ENCODE peak calls at places on chromosomes 7 and 10, in seven cellular contexts. One of them, this sample, is unnamed.

GRCh38 chr7:96075510-96076349 is 246.2 kb downstream of the SLC25A13 start:
- DNase-seq in GM23248: peak
- DNase-seq in MM.1S: peak
- DNase-seq in fibroblast of lung: peak
- DNase-seq in neural progenitor cell: peak
- DNase-seq in K562: peak
- DNase-seq in H9: peak
- DNase-seq in this sample: peak

GRCh38 chr7:105776068-105776790 is 100.2 kb downstream of the ATXN7L1 start:
- DNase-seq in GM23248: peak
- DNase-seq in MM.1S: no peak
- DNase-seq in fibroblast of lung: peak
- DNase-seq in neural progenitor cell: peak
- DNase-seq in K562: peak
- DNase-seq in H9: peak
- DNase-seq in this sample: no peak

GRCh38 chr10:60417024-60417423 is 27.3 kb upstream of the ANK3 start:
- DNase-seq in GM23248: peak
- DNase-seq in MM.1S: no peak
- DNase-seq in fibroblast of lung: no peak
- DNase-seq in neural progenitor cell: no peak
- DNase-seq in K562: no peak
- DNase-seq in H9: no peak
- DNase-seq in this sample: no peak

GRCh38 chr10:46307281-46308112 is 20.7 kb downstream of the ANTXRL start:
- DNase-seq in GM23248: no peak
- DNase-seq in MM.1S: no peak
- DNase-seq in fibroblast of lung: no peak
- DNase-seq in neural progenitor cell: no peak
- DNase-seq in K562: no peak
- DNase-seq in H9: no peak
- DNase-seq in this sample: no peak

GRCh38 chr10:49649294-49649693 is 30.2 kb upstream of the C10orf53 start:
- DNase-seq in GM23248: peak
- DNase-seq in MM.1S: no peak
- DNase-seq in fibroblast of lung: no peak
- DNase-seq in neural progenitor cell: peak
- DNase-seq in K562: no peak
- DNase-seq in H9: peak
- DNase-seq in this sample: no peak

GRCh38 chr10:129545257-129545656 is 78.2 kb downstream of the MGMT start:
- DNase-seq in GM23248: peak
- DNase-seq in MM.1S: no peak
- DNase-seq in fibroblast of lung: peak
- DNase-seq in neural progenitor cell: no peak
- DNase-seq in K562: no peak
- DNase-seq in H9: no peak
- DNase-seq in this sample: no peak

GRCh38 chr7:4069268-4070095 is 612.6 kb upstream of the FOXK1 start:
- DNase-seq in GM23248: no peak
- DNase-seq in MM.1S: no peak
- DNase-seq in fibroblast of lung: no peak
- DNase-seq in neural progenitor cell: peak
- DNase-seq in K562: no peak
- DNase-seq in H9: no peak
- DNase-seq in this sample: no peak

GRCh38 chr7:80552304-80552703 is 40.4 kb upstream of the GNAT3 start:
- DNase-seq in GM23248: peak
- DNase-seq in MM.1S: no peak
- DNase-seq in fibroblast of lung: peak
- DNase-seq in neural progenitor cell: no peak
- DNase-seq in K562: no peak
- DNase-seq in H9: no peak
- DNase-seq in this sample: no peak

GRCh38 chr7:78620931-78621330 is 822.4 kb downstream of the PHTF2 start:
- DNase-seq in GM23248: no peak
- DNase-seq in MM.1S: peak
- DNase-seq in fibroblast of lung: peak
- DNase-seq in neural progenitor cell: peak
- DNase-seq in K562: no peak
- DNase-seq in H9: peak
- DNase-seq in this sample: peak

GRCh38 chr7:79988642-79989041 is 146.0 kb upstream of the GNAI1 start:
- DNase-seq in GM23248: peak
- DNase-seq in MM.1S: no peak
- DNase-seq in fibroblast of lung: peak
- DNase-seq in neural progenitor cell: no peak
- DNase-seq in K562: no peak
- DNase-seq in H9: no peak
- DNase-seq in this sample: no peak

GRCh38 chr10:49526624-49527023 is 12.3 kb downstream of the ERCC6 start:
- DNase-seq in GM23248: peak
- DNase-seq in MM.1S: no peak
- DNase-seq in fibroblast of lung: no peak
- DNase-seq in neural progenitor cell: no peak
- DNase-seq in K562: peak
- DNase-seq in H9: no peak
- DNase-seq in this sample: no peak

GRCh38 chr10:84054743-84055142 is 84.6 kb upstream of the GHITM start:
- DNase-seq in GM23248: no peak
- DNase-seq in MM.1S: no peak
- DNase-seq in fibroblast of lung: no peak
- DNase-seq in neural progenitor cell: no peak
- DNase-seq in K562: no peak
- DNase-seq in H9: peak
- DNase-seq in this sample: no peak

GRCh38 chr7:7966141-7966734 is 2.4 kb upstream of the GLCCI1 start:
- DNase-seq in GM23248: no peak
- DNase-seq in MM.1S: no peak
- DNase-seq in fibroblast of lung: no peak
- DNase-seq in neural progenitor cell: no peak
- DNase-seq in K562: no peak
- DNase-seq in H9: no peak
- DNase-seq in this sample: no peak

GRCh38 chr7:139421123-139421522 is 61.4 kb downstream of the LUC7L2 start:
- DNase-seq in GM23248: no peak
- DNase-seq in MM.1S: no peak
- DNase-seq in fibroblast of lung: no peak
- DNase-seq in neural progenitor cell: no peak
- DNase-seq in K562: no peak
- DNase-seq in H9: no peak
- DNase-seq in this sample: no peak

GRCh38 chr10:90865400-90865799 is 6.4 kb upstream of the RPP30 start:
- DNase-seq in GM23248: peak
- DNase-seq in MM.1S: peak
- DNase-seq in fibroblast of lung: peak
- DNase-seq in neural progenitor cell: no peak
- DNase-seq in K562: peak
- DNase-seq in H9: no peak
- DNase-seq in this sample: peak

GRCh38 chr7:148118371-148118770 is 472.2 kb upstream of the C7orf33 start:
- DNase-seq in GM23248: no peak
- DNase-seq in MM.1S: no peak
- DNase-seq in fibroblast of lung: no peak
- DNase-seq in neural progenitor cell: no peak
- DNase-seq in K562: no peak
- DNase-seq in H9: no peak
- DNase-seq in this sample: no peak

GRCh38 chr7:76997381-76998262 is 34.5 kb downstream of the SPDYE17 start:
- DNase-seq in GM23248: no peak
- DNase-seq in MM.1S: no peak
- DNase-seq in fibroblast of lung: no peak
- DNase-seq in neural progenitor cell: no peak
- DNase-seq in K562: peak
- DNase-seq in H9: no peak
- DNase-seq in this sample: no peak

GRCh38 chr7:27689045-27689877 is 26.6 kb upstream of the HIBADH start:
- DNase-seq in GM23248: peak
- DNase-seq in MM.1S: peak
- DNase-seq in fibroblast of lung: no peak
- DNase-seq in neural progenitor cell: peak
- DNase-seq in K562: peak
- DNase-seq in H9: peak
- DNase-seq in this sample: peak

GRCh38 chr7:132751282-132751647 is 175.0 kb upstream of the PLXNA4 start:
- DNase-seq in GM23248: no peak
- DNase-seq in MM.1S: no peak
- DNase-seq in fibroblast of lung: no peak
- DNase-seq in neural progenitor cell: peak
- DNase-seq in K562: no peak
- DNase-seq in H9: no peak
- DNase-seq in this sample: no peak

GRCh38 chr10:73780966-73781365 is 882 bp upstream of the CHCHD1 start:
- DNase-seq in GM23248: peak
- DNase-seq in MM.1S: peak
- DNase-seq in fibroblast of lung: no peak
- DNase-seq in neural progenitor cell: no peak
- DNase-seq in K562: peak
- DNase-seq in H9: no peak
- DNase-seq in this sample: peak

GRCh38 chr7:35874881-35875280 is 74.0 kb downstream of the SEPTIN7 start:
- DNase-seq in GM23248: peak
- DNase-seq in MM.1S: no peak
- DNase-seq in fibroblast of lung: no peak
- DNase-seq in neural progenitor cell: no peak
- DNase-seq in K562: no peak
- DNase-seq in H9: no peak
- DNase-seq in this sample: no peak

GRCh38 chr7:5689118-5689517 is 92.3 kb downstream of the RNF216 start:
- DNase-seq in GM23248: peak
- DNase-seq in MM.1S: no peak
- DNase-seq in fibroblast of lung: peak
- DNase-seq in neural progenitor cell: no peak
- DNase-seq in K562: no peak
- DNase-seq in H9: no peak
- DNase-seq in this sample: no peak

GRCh38 chr10:3668961-3669330 is 116.1 kb downstream of the KLF6 start:
- DNase-seq in GM23248: no peak
- DNase-seq in MM.1S: no peak
- DNase-seq in fibroblast of lung: no peak
- DNase-seq in neural progenitor cell: no peak
- DNase-seq in K562: no peak
- DNase-seq in H9: no peak
- DNase-seq in this sample: no peak

GRCh38 chr7:1329261-1329660 is 96.6 kb downstream of the UNCX start:
- DNase-seq in GM23248: no peak
- DNase-seq in MM.1S: no peak
- DNase-seq in fibroblast of lung: no peak
- DNase-seq in neural progenitor cell: no peak
- DNase-seq in K562: no peak
- DNase-seq in H9: no peak
- DNase-seq in this sample: no peak

GRCh38 chr10:71962915-71963314 is 1.3 kb upstream of the CHST3 start:
- DNase-seq in GM23248: no peak
- DNase-seq in MM.1S: no peak
- DNase-seq in fibroblast of lung: no peak
- DNase-seq in neural progenitor cell: no peak
- DNase-seq in K562: no peak
- DNase-seq in H9: no peak
- DNase-seq in this sample: no peak

GRCh38 chr7:108838143-108838542 is 268.5 kb downstream of the DNAJB9 start:
- DNase-seq in GM23248: no peak
- DNase-seq in MM.1S: no peak
- DNase-seq in fibroblast of lung: peak
- DNase-seq in neural progenitor cell: no peak
- DNase-seq in K562: no peak
- DNase-seq in H9: no peak
- DNase-seq in this sample: no peak

GRCh38 chr7:40393660-40394059 is 258.9 kb downstream of the SUGCT start:
- DNase-seq in GM23248: no peak
- DNase-seq in MM.1S: peak
- DNase-seq in fibroblast of lung: no peak
- DNase-seq in neural progenitor cell: no peak
- DNase-seq in K562: no peak
- DNase-seq in H9: no peak
- DNase-seq in this sample: peak
- H3K27ac ChIP-seq in GM23248: no peak
- H3K27ac ChIP-seq in MM.1S: peak
- H3K27ac ChIP-seq in fibroblast of lung: no peak
- H3K27ac ChIP-seq in neural progenitor cell: no peak
- H3K27ac ChIP-seq in K562: no peak
- H3K27ac ChIP-seq in H9: no peak
- H3K27ac ChIP-seq in this sample: no peak

GRCh38 chr10:34524369-34525091 is 290.6 kb downstream of the PARD3 start:
- DNase-seq in GM23248: no peak
- DNase-seq in MM.1S: peak
- DNase-seq in fibroblast of lung: no peak
- DNase-seq in neural progenitor cell: no peak
- DNase-seq in K562: no peak
- DNase-seq in H9: no peak
- DNase-seq in this sample: no peak
- H3K4me2 ChIP-seq in GM23248: no peak
- H3K4me2 ChIP-seq in MM.1S: peak
- H3K4me2 ChIP-seq in fibroblast of lung: no peak
- H3K4me2 ChIP-seq in neural progenitor cell: no peak
- H3K4me2 ChIP-seq in K562: no peak
- H3K4me2 ChIP-seq in H9: no peak
- H3K4me2 ChIP-seq in this sample: no peak

GRCh38 chr10:79115302-79115701 is 46.5 kb downstream of the ZMIZ1 start:
- DNase-seq in GM23248: no peak
- DNase-seq in MM.1S: no peak
- DNase-seq in fibroblast of lung: no peak
- DNase-seq in neural progenitor cell: no peak
- DNase-seq in K562: no peak
- DNase-seq in H9: no peak
- DNase-seq in this sample: no peak
- H3K27ac ChIP-seq in GM23248: peak
- H3K27ac ChIP-seq in MM.1S: no peak
- H3K27ac ChIP-seq in fibroblast of lung: no peak
- H3K27ac ChIP-seq in neural progenitor cell: no peak
- H3K27ac ChIP-seq in K562: no peak
- H3K27ac ChIP-seq in H9: no peak
- H3K27ac ChIP-seq in this sample: no peak

DNA sequence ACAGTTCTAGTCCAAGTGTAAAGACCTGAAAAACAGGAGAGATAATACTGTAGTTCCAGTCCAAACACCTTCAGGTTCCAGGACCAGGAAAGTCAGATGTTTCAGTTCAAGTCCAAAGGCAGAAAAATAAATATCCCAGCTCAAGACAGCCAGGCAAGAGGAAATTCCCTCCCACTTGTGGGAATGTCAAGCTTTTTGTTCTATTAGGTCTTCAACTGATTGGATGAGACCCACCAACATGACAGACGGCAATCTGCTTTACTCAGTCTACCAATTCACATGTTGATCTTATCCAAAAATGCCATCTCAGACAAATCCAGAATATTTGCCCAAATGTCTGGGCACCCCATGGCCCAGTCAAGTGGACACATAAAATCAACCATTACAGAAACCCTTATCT is 33.1 kb downstream of the SEMA3D start:
- DNase-seq in GM23248: no peak
- DNase-seq in MM.1S: no peak
- DNase-seq in fibroblast of lung: no peak
- DNase-seq in neural progenitor cell: no peak
- DNase-seq in K562: no peak
- DNase-seq in H9: no peak
- DNase-seq in this sample: no peak
- H3K4me2 ChIP-seq in GM23248: no peak
- H3K4me2 ChIP-seq in MM.1S: no peak
- H3K4me2 ChIP-seq in fibroblast of lung: no peak
- H3K4me2 ChIP-seq in neural progenitor cell: no peak
- H3K4me2 ChIP-seq in K562: no peak
- H3K4me2 ChIP-seq in H9: no peak
- H3K4me2 ChIP-seq in this sample: no peak

GRCh38 chr7:135706038-135706742 is 21.8 kb downstream of the SLC13A4 start:
- DNase-seq in GM23248: no peak
- DNase-seq in MM.1S: no peak
- DNase-seq in fibroblast of lung: peak
- DNase-seq in neural progenitor cell: no peak
- DNase-seq in K562: no peak
- DNase-seq in H9: no peak
- DNase-seq in this sample: no peak
- H3K27ac ChIP-seq in GM23248: no peak
- H3K27ac ChIP-seq in MM.1S: no peak
- H3K27ac ChIP-seq in fibroblast of lung: no peak
- H3K27ac ChIP-seq in neural progenitor cell: no peak
- H3K27ac ChIP-seq in K562: no peak
- H3K27ac ChIP-seq in H9: no peak
- H3K27ac ChIP-seq in this sample: no peak

This sample was measured in OCI-LY7.